ENCODE peak calls at places on chromosomes 13 and 19, in eight cellular contexts. A is A549, G is PC-3, K is AG09309, N is SJSA1, Y is lower lobe of right lung, J is AG10803, V is psoas muscle. B is an unnamed sample.

GRCh38 chr13:105336706-105337582 is 1198.5 kb downstream of the EFNB2 start:
- DNase-seq in J (peak; percentile 78), V (no peak), G (no peak), A (no peak), N (peak; percentile 59), Y (peak; percentile 45), K (peak; percentile 14), B (no peak)

GRCh38 chr19:35211545-35212230 is 16.9 kb downstream of the FAM187B start:
- DNase-seq in V (peak; percentile 73), N (no peak), G (no peak), Y (peak; percentile 70), A (no peak), J (no peak), K (no peak), B (no peak)

GRCh38 chr13:44806841-44807240 is 182.4 kb downstream of the NUFIP1 start:
- DNase-seq in V (no peak), A (no peak), G (no peak), Y (no peak), K (no peak), J (no peak), N (no peak), B (no peak)

GRCh38 chr13:49610176-49610575 is 18.1 kb upstream of the ARL11 start:
- DNase-seq in A (no peak), G (no peak), J (no peak), V (no peak), Y (no peak), N (no peak), K (no peak), B (no peak)

GRCh38 chr19:45179848-45180370 is 1.3 kb downstream of the BLOC1S3 start:
- DNase-seq in Y (no peak), N (no peak), V (no peak), G (no peak), A (no peak), J (no peak), K (no peak), B (no peak)

GRCh38 chr19:45187421-45188100 is 9.0 kb downstream of the BLOC1S3 start:
- DNase-seq in A (no peak), J (no peak), N (no peak), K (no peak), Y (no peak), G (peak; percentile 14), V (no peak), B (no peak)

GRCh38 chr13:45500492-45501174 is 35.9 kb downstream of the COG3 start:
- DNase-seq in A (no peak), V (no peak), K (peak; percentile 76), Y (no peak), G (peak; percentile 80), N (no peak), J (peak; percentile 90), B (peak; percentile 69)

GRCh38 chr19:29724102-29724641 is 9.1 kb upstream of the C19orf12 start:
- DNase-seq in J (no peak), Y (no peak), N (no peak), A (no peak), V (no peak), K (no peak), G (no peak), B (no peak)

GRCh38 chr19:31185261-31185660 is 164.0 kb downstream of the TSHZ3 start:
- DNase-seq in Y (no peak), G (no peak), N (no peak), A (no peak), J (no peak), V (no peak), K (no peak), B (no peak)

GRCh38 chr13:33194820-33195692 is 90.5 kb downstream of the STARD13 start:
- DNase-seq in N (peak; percentile 58), A (peak; percentile 46), G (peak; percentile 54), K (peak; percentile 89), Y (no peak), V (no peak), J (peak; percentile 82), B (peak; percentile 78)

GRCh38 chr13:112642061-112642460 is 47.8 kb upstream of the ATP11A start:
- DNase-seq in J (no peak), V (no peak), K (no peak), A (no peak), G (no peak), N (no peak), Y (peak; percentile 43), B (no peak)

GRCh38 chr19:18940791-18941627 is at the start of gene HOMER3:
- DNase-seq in Y (peak; percentile 85), A (peak; percentile 36), G (peak; percentile 72), V (peak; percentile 92), K (no peak), N (peak; percentile 77), J (peak; percentile 53), B (no peak)

GRCh38 chr13:44331446-44331845 is 42.2 kb upstream of the SERP2 start:
- DNase-seq in K (no peak), Y (no peak), J (no peak), G (no peak), A (no peak), N (no peak), V (no peak), B (no peak)

GRCh38 chr19:17797397-17798201 is 2.7 kb downstream of the B3GNT3 start:
- DNase-seq in K (no peak), A (peak; percentile 84), N (peak; percentile 58), V (no peak), J (no peak), Y (no peak), G (peak; percentile 98), B (no peak)

GRCh38 chr19:3368441-3368795 is 2.0 kb downstream of the NFIC start:
- DNase-seq in N (no peak), A (no peak), K (no peak), V (peak; percentile 53), J (no peak), G (no peak), Y (no peak), B (no peak)

GRCh38 chr19:6890938-6891337 is 3.6 kb downstream of the ADGRE1 start:
- DNase-seq in G (no peak), V (no peak), N (no peak), A (no peak), Y (no peak), J (no peak), K (no peak), B (no peak)

GRCh38 chr19:28377077-28377476 is 835.9 kb downstream of the UQCRFS1 start:
- DNase-seq in V (no peak), Y (no peak), J (no peak), K (no peak), G (no peak), A (no peak), N (no peak), B (no peak)

GRCh38 chr19:7395793-7396192 is 47.1 kb downstream of the ARHGEF18 start:
- DNase-seq in J (no peak), A (no peak), Y (no peak), K (no peak), N (no peak), G (peak; percentile 33), V (no peak), B (no peak)

GRCh38 chr19:4536798-4537197 is 1.8 kb upstream of the PLIN5 start:
- DNase-seq in K (no peak), Y (no peak), J (no peak), N (no peak), A (no peak), G (peak; percentile 55), V (no peak), B (no peak)

GRCh38 chr19:2722541-2723344 is 1.6 kb upstream of the DIRAS1 start:
- DNase-seq in G (peak; percentile 54), A (peak; percentile 58), V (peak; percentile 81), Y (peak; percentile 65), N (peak; percentile 81), K (no peak), J (peak; percentile 79), B (peak; percentile 33)

GRCh38 chr13:47004552-47004951 is 107.7 kb upstream of the HTR2A start:
- DNase-seq in J (no peak), Y (no peak), V (no peak), A (no peak), K (no peak), N (no peak), G (no peak), B (no peak)

DNA sequence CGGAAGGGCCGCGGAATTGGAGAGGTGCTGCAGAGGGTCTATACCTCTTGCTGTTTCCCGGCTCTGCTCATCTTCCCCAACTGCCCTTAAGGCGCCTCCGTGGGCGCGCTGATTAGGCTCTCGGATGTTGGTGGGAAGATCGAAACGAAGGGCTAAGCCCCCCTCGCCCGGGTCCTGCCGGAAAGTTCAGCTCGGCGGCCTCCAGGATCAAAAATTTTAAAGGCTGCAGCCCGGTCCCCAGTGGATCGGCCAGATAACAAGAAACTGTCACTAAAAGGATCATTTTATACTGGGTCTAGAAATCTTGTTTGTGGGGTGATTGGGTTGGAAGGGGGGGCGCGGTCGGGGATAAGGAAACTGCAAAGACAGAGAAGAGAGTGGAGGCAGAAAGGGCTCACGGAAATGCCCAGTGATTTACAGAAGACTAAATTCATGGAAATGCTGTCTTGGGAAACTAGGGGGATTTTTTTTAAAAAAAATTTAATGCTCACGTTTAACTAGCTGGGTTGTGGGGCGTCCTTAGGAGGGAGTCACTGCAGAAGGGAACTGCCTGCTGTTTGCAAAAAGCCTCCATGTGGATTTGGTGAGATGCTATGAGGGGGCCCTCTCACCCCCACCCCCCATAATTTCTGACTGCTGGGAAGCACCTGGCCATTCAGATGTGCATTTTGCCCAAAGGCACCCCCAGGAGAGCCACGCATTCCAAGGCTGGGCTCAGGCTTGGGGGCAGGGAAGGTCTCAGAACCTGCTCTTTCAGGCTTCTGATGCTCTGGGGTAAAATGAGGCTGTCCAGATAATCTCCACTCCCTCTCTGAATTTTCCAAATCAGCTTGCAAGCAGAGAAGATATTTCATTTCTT is 7.7 kb downstream of the CDX2 start:
- DNase-seq in N (no peak), V (no peak), G (no peak), A (no peak), J (no peak), K (no peak), Y (no peak), B (no peak)
- H3K4me3 ChIP-seq in N (no peak overlapping the region), V (peak overlapping the region; percentile 56), G (peak overlapping the region; percentile 61), A (peak overlapping the region; percentile 58), J (no peak overlapping the region), K (no peak overlapping the region), Y (peak overlapping the region; percentile 45), B (no peak overlapping the region)

DNA sequence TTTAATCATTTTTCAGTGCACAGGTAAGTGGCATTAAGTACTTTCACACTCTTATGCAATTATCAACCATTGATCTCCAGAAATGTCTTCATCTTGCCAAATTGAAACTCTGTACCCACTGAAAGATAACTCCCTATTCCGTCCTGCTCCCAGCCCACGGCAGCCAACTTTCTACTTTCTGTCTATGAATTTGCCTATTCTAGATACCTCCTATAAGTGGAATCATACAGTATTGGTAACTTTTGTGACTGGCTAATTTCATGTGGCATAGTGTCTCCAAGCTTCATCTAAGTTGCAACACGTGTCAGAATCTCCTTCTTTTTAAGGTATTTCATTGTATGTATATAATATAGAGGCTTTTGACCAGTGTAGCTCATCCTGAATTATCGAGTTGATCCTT is 5.7 kb upstream of the CEACAM18 start:
- DNase-seq in J (no peak), G (no peak), V (no peak), K (no peak), Y (no peak), A (no peak), N (no peak), B (no peak)
- H3K4me3 ChIP-seq in J (no peak overlapping the region), G (no peak overlapping the region), V (no peak overlapping the region), K (no peak overlapping the region), Y (no peak overlapping the region), A (no peak overlapping the region), N (no peak overlapping the region), B (no peak overlapping the region)

GRCh38 chr19:39078436-39079200 is 5.5 kb upstream of the ACP7 start:
- DNase-seq in J (peak; percentile 98), Y (no peak), A (peak; percentile 96), K (peak; percentile 96), V (no peak), G (peak; percentile 95), N (peak; percentile 90), B (peak; percentile 90)
- H3K4me3 ChIP-seq in J (no peak overlapping the region), Y (no peak overlapping the region), A (no peak overlapping the region), K (no peak overlapping the region), V (no peak overlapping the region), G (no peak overlapping the region), N (no peak overlapping the region), B (no peak overlapping the region)

GRCh38 chr19:13277104-13277809 is 127.0 kb downstream of the IER2 start:
- DNase-seq in A (peak; percentile 75), J (peak; percentile 68), K (peak; percentile 28), G (peak; percentile 96), N (peak; percentile 56), V (peak; percentile 59), Y (peak; percentile 63), B (peak; percentile 17)
- H3K4me3 ChIP-seq in A (no peak overlapping the region), J (no peak overlapping the region), K (no peak overlapping the region), G (peak overlapping the region; percentile 37), N (no peak overlapping the region), V (no peak overlapping the region), Y (no peak overlapping the region), B (no peak overlapping the region)

B was measured in BJ.